ENCODE peak calls at places on chromosome 11, in nine cellular contexts. One of them, this sample, is unnamed.

GRCh38 chr11:7449841-7450214 is 35.5 kb upstream of the OLFML1 start:
- DNase-seq in HFF-Myc: no peak
- DNase-seq in AG09319: no peak
- DNase-seq in heart left ventricle: no peak
- DNase-seq in nephron progenitor cell: no peak
- DNase-seq in cardiac fibroblast: no peak
- DNase-seq in WTC11: no peak
- DNase-seq in AG04450: no peak
- DNase-seq in tibial artery: no peak
- DNase-seq in this sample: peak; percentile 18

GRCh38 chr11:113176971-113177370 is 137.4 kb upstream of the TTC12 start:
- DNase-seq in AG04450: no peak
- DNase-seq in tibial artery: no peak
- DNase-seq in nephron progenitor cell: no peak
- DNase-seq in heart left ventricle: no peak
- DNase-seq in cardiac fibroblast: peak; percentile 72
- DNase-seq in AG09319: peak; percentile 70
- DNase-seq in WTC11: no peak
- DNase-seq in HFF-Myc: peak; percentile 75
- DNase-seq in this sample: peak; percentile 30

GRCh38 chr11:100785148-100785983 is 98.3 kb downstream of the ARHGAP42 start:
- DNase-seq in AG09319: no peak
- DNase-seq in tibial artery: no peak
- DNase-seq in heart left ventricle: no peak
- DNase-seq in HFF-Myc: no peak
- DNase-seq in cardiac fibroblast: peak; percentile 74
- DNase-seq in nephron progenitor cell: no peak
- DNase-seq in WTC11: no peak
- DNase-seq in AG04450: no peak
- DNase-seq in this sample: no peak

GRCh38 chr11:68373189-68373809 is 60.9 kb downstream of the LRP5 start:
- DNase-seq in heart left ventricle: peak; percentile 58
- DNase-seq in tibial artery: peak; percentile 88
- DNase-seq in WTC11: no peak
- DNase-seq in AG09319: peak; percentile 69
- DNase-seq in HFF-Myc: peak; percentile 83
- DNase-seq in cardiac fibroblast: peak; percentile 63
- DNase-seq in AG04450: peak; percentile 48
- DNase-seq in nephron progenitor cell: peak; percentile 24
- DNase-seq in this sample: no peak

GRCh38 chr11:996681-997080 is 39.8 kb downstream of the MUC6 start:
- DNase-seq in nephron progenitor cell: no peak
- DNase-seq in cardiac fibroblast: no peak
- DNase-seq in heart left ventricle: no peak
- DNase-seq in AG04450: no peak
- DNase-seq in HFF-Myc: no peak
- DNase-seq in AG09319: no peak
- DNase-seq in WTC11: no peak
- DNase-seq in tibial artery: no peak
- DNase-seq in this sample: no peak

GRCh38 chr11:125916683-125917337 is 12.5 kb downstream of the DDX25 start:
- DNase-seq in nephron progenitor cell: no peak
- DNase-seq in tibial artery: no peak
- DNase-seq in heart left ventricle: no peak
- DNase-seq in AG04450: no peak
- DNase-seq in HFF-Myc: no peak
- DNase-seq in cardiac fibroblast: no peak
- DNase-seq in WTC11: no peak
- DNase-seq in AG09319: no peak
- DNase-seq in this sample: no peak

GRCh38 chr11:27162237-27162636 is 121.6 kb downstream of the BBOX1 start:
- DNase-seq in tibial artery: no peak
- DNase-seq in cardiac fibroblast: no peak
- DNase-seq in HFF-Myc: no peak
- DNase-seq in nephron progenitor cell: no peak
- DNase-seq in AG04450: no peak
- DNase-seq in heart left ventricle: no peak
- DNase-seq in AG09319: no peak
- DNase-seq in WTC11: no peak
- DNase-seq in this sample: no peak

GRCh38 chr11:44651535-44652130 is 75.1 kb upstream of the TSPAN18 start:
- DNase-seq in HFF-Myc: no peak
- DNase-seq in AG09319: no peak
- DNase-seq in nephron progenitor cell: no peak
- DNase-seq in WTC11: no peak
- DNase-seq in tibial artery: no peak
- DNase-seq in cardiac fibroblast: no peak
- DNase-seq in AG04450: no peak
- DNase-seq in heart left ventricle: no peak
- DNase-seq in this sample: no peak

GRCh38 chr11:43699879-43700278 is 19.3 kb downstream of the HSD17B12 start:
- DNase-seq in cardiac fibroblast: no peak
- DNase-seq in AG09319: no peak
- DNase-seq in HFF-Myc: no peak
- DNase-seq in AG04450: no peak
- DNase-seq in tibial artery: no peak
- DNase-seq in WTC11: no peak
- DNase-seq in heart left ventricle: no peak
- DNase-seq in nephron progenitor cell: no peak
- DNase-seq in this sample: no peak

GRCh38 chr11:24575392-24575791 is 78.5 kb downstream of the LUZP2 start:
- DNase-seq in WTC11: no peak
- DNase-seq in tibial artery: no peak
- DNase-seq in AG04450: no peak
- DNase-seq in nephron progenitor cell: no peak
- DNase-seq in HFF-Myc: no peak
- DNase-seq in heart left ventricle: no peak
- DNase-seq in cardiac fibroblast: peak; percentile 58
- DNase-seq in AG09319: no peak
- DNase-seq in this sample: no peak

GRCh38 chr11:55970935-55971334 is 1.2 kb upstream of the OR10AG1 start:
- DNase-seq in HFF-Myc: no peak
- DNase-seq in tibial artery: no peak
- DNase-seq in heart left ventricle: no peak
- DNase-seq in WTC11: no peak
- DNase-seq in nephron progenitor cell: no peak
- DNase-seq in AG09319: no peak
- DNase-seq in cardiac fibroblast: no peak
- DNase-seq in AG04450: no peak
- DNase-seq in this sample: no peak

GRCh38 chr11:57251491-57252104 is 14.5 kb upstream of the APLNR start:
- DNase-seq in nephron progenitor cell: no peak
- DNase-seq in cardiac fibroblast: peak; percentile 79
- DNase-seq in heart left ventricle: peak; percentile 38
- DNase-seq in AG04450: no peak
- DNase-seq in AG09319: no peak
- DNase-seq in WTC11: no peak
- DNase-seq in HFF-Myc: no peak
- DNase-seq in tibial artery: no peak
- DNase-seq in this sample: peak; percentile 37

GRCh38 chr11:57001674-57002401 is 13.1 kb downstream of the OR5AK2 start:
- DNase-seq in WTC11: no peak
- DNase-seq in tibial artery: no peak
- DNase-seq in cardiac fibroblast: peak; percentile 18
- DNase-seq in AG04450: no peak
- DNase-seq in AG09319: no peak
- DNase-seq in HFF-Myc: no peak
- DNase-seq in nephron progenitor cell: no peak
- DNase-seq in heart left ventricle: no peak
- DNase-seq in this sample: peak; percentile 11

GRCh38 chr11:34647131-34647530 is 26.2 kb downstream of the EHF start:
- DNase-seq in tibial artery: no peak
- DNase-seq in nephron progenitor cell: no peak
- DNase-seq in WTC11: no peak
- DNase-seq in AG04450: no peak
- DNase-seq in heart left ventricle: no peak
- DNase-seq in cardiac fibroblast: no peak
- DNase-seq in HFF-Myc: peak; percentile 82
- DNase-seq in AG09319: no peak
- DNase-seq in this sample: no peak

GRCh38 chr11:120023551-120023950 is 114.4 kb downstream of the TRIM29 start:
- DNase-seq in AG09319: no peak
- DNase-seq in heart left ventricle: no peak
- DNase-seq in WTC11: no peak
- DNase-seq in AG04450: no peak
- DNase-seq in nephron progenitor cell: no peak
- DNase-seq in HFF-Myc: no peak
- DNase-seq in tibial artery: no peak
- DNase-seq in cardiac fibroblast: no peak
- DNase-seq in this sample: no peak

GRCh38 chr11:611001-611996 is 4.5 kb downstream of the IRF7 start:
- DNase-seq in AG04450: no peak
- DNase-seq in tibial artery: peak; percentile 62
- DNase-seq in AG09319: no peak
- DNase-seq in HFF-Myc: no peak
- DNase-seq in nephron progenitor cell: no peak
- DNase-seq in cardiac fibroblast: no peak
- DNase-seq in heart left ventricle: no peak
- DNase-seq in WTC11: no peak
- DNase-seq in this sample: no peak

GRCh38 chr11:72294566-72295395 is 50.8 kb upstream of the PHOX2A start:
- DNase-seq in tibial artery: no peak
- DNase-seq in cardiac fibroblast: no peak
- DNase-seq in nephron progenitor cell: no peak
- DNase-seq in AG04450: no peak
- DNase-seq in AG09319: no peak
- DNase-seq in HFF-Myc: no peak
- DNase-seq in heart left ventricle: no peak
- DNase-seq in WTC11: no peak
- DNase-seq in this sample: no peak

GRCh38 chr11:34653851-34654490 is 33.1 kb downstream of the EHF start:
- DNase-seq in WTC11: no peak
- DNase-seq in AG09319: peak; percentile 92
- DNase-seq in AG04450: peak; percentile 82
- DNase-seq in HFF-Myc: peak; percentile 80
- DNase-seq in nephron progenitor cell: no peak
- DNase-seq in cardiac fibroblast: peak; percentile 95
- DNase-seq in heart left ventricle: no peak
- DNase-seq in tibial artery: no peak
- DNase-seq in this sample: peak; percentile 98

GRCh38 chr11:1401656-1402221 is 12.0 kb downstream of the BRSK2 start:
- DNase-seq in tibial artery: no peak
- DNase-seq in AG09319: no peak
- DNase-seq in cardiac fibroblast: peak; percentile 69
- DNase-seq in WTC11: peak; percentile 85
- DNase-seq in HFF-Myc: peak; percentile 9
- DNase-seq in AG04450: peak; percentile 20
- DNase-seq in heart left ventricle: peak; percentile 71
- DNase-seq in nephron progenitor cell: peak; percentile 97
- DNase-seq in this sample: peak; percentile 55

GRCh38 chr11:9888938-9889337 is 225.1 kb downstream of the SWAP70 start:
- DNase-seq in HFF-Myc: no peak
- DNase-seq in tibial artery: no peak
- DNase-seq in AG04450: no peak
- DNase-seq in heart left ventricle: no peak
- DNase-seq in WTC11: no peak
- DNase-seq in AG09319: no peak
- DNase-seq in nephron progenitor cell: no peak
- DNase-seq in cardiac fibroblast: no peak
- DNase-seq in this sample: no peak

GRCh38 chr11:9896902-9897301 is 233.0 kb downstream of the SWAP70 start:
- DNase-seq in heart left ventricle: no peak
- DNase-seq in nephron progenitor cell: no peak
- DNase-seq in tibial artery: no peak
- DNase-seq in WTC11: no peak
- DNase-seq in AG04450: no peak
- DNase-seq in cardiac fibroblast: no peak
- DNase-seq in AG09319: no peak
- DNase-seq in HFF-Myc: no peak
- DNase-seq in this sample: no peak

GRCh38 chr11:9895016-9895415 is 231.1 kb downstream of the SWAP70 start:
- DNase-seq in AG09319: no peak
- DNase-seq in nephron progenitor cell: no peak
- DNase-seq in WTC11: no peak
- DNase-seq in HFF-Myc: no peak
- DNase-seq in cardiac fibroblast: peak; percentile 11
- DNase-seq in heart left ventricle: no peak
- DNase-seq in AG04450: no peak
- DNase-seq in tibial artery: no peak
- DNase-seq in this sample: no peak

GRCh38 chr11:9887492-9887891 is 223.6 kb downstream of the SWAP70 start:
- DNase-seq in tibial artery: no peak
- DNase-seq in cardiac fibroblast: peak; percentile 26
- DNase-seq in WTC11: no peak
- DNase-seq in AG09319: no peak
- DNase-seq in HFF-Myc: no peak
- DNase-seq in AG04450: no peak
- DNase-seq in nephron progenitor cell: no peak
- DNase-seq in heart left ventricle: no peak
- DNase-seq in this sample: no peak

GRCh38 chr11:9893474-9893873 is 229.6 kb downstream of the SWAP70 start:
- DNase-seq in tibial artery: no peak
- DNase-seq in HFF-Myc: no peak
- DNase-seq in cardiac fibroblast: no peak
- DNase-seq in AG09319: no peak
- DNase-seq in heart left ventricle: no peak
- DNase-seq in AG04450: no peak
- DNase-seq in WTC11: peak; percentile 15
- DNase-seq in nephron progenitor cell: no peak
- DNase-seq in this sample: no peak
- TF ChIP-seq CTCF in tibial artery: no peak
- TF ChIP-seq CTCF in HFF-Myc: no peak
- TF ChIP-seq CTCF in cardiac fibroblast: no peak
- TF ChIP-seq CTCF in AG09319: no peak
- TF ChIP-seq CTCF in heart left ventricle: no peak
- TF ChIP-seq CTCF in AG04450: no peak
- TF ChIP-seq CTCF in WTC11: no peak
- TF ChIP-seq CTCF in nephron progenitor cell: no peak
- TF ChIP-seq CTCF in this sample: no peak

GRCh38 chr11:128448487-128448886 is 138.9 kb downstream of the ETS1 start:
- DNase-seq in tibial artery: no peak
- DNase-seq in heart left ventricle: no peak
- DNase-seq in nephron progenitor cell: no peak
- DNase-seq in AG09319: no peak
- DNase-seq in HFF-Myc: no peak
- DNase-seq in AG04450: no peak
- DNase-seq in WTC11: no peak
- DNase-seq in cardiac fibroblast: no peak
- DNase-seq in this sample: peak; percentile 87
- TF ChIP-seq CTCF in tibial artery: no peak
- TF ChIP-seq CTCF in heart left ventricle: no peak
- TF ChIP-seq CTCF in nephron progenitor cell: no peak
- TF ChIP-seq CTCF in AG09319: no peak
- TF ChIP-seq CTCF in HFF-Myc: no peak
- TF ChIP-seq CTCF in AG04450: no peak
- TF ChIP-seq CTCF in WTC11: no peak
- TF ChIP-seq CTCF in cardiac fibroblast: no peak
- TF ChIP-seq CTCF in this sample: peak; percentile 10

GRCh38 chr11:93169950-93170561 is 27.7 kb downstream of the SLC36A4 start:
- DNase-seq in WTC11: no peak
- DNase-seq in AG04450: peak; percentile 13
- DNase-seq in tibial artery: no peak
- DNase-seq in nephron progenitor cell: no peak
- DNase-seq in cardiac fibroblast: peak; percentile 36
- DNase-seq in heart left ventricle: no peak
- DNase-seq in HFF-Myc: peak; percentile 9
- DNase-seq in AG09319: peak; percentile 1
- DNase-seq in this sample: peak; percentile 63
- TF ChIP-seq CTCF in WTC11: peak; percentile 27
- TF ChIP-seq CTCF in AG04450: peak; percentile 64
- TF ChIP-seq CTCF in tibial artery: peak; percentile 16
- TF ChIP-seq CTCF in nephron progenitor cell: peak; percentile 46
- TF ChIP-seq CTCF in cardiac fibroblast: peak; percentile 45
- TF ChIP-seq CTCF in heart left ventricle: no peak
- TF ChIP-seq CTCF in HFF-Myc: peak; percentile 26
- TF ChIP-seq CTCF in AG09319: peak; percentile 51
- TF ChIP-seq CTCF in this sample: peak; percentile 44

GRCh38 chr11:5605849-5606248 is 9.4 kb downstream of the TRIM6 start:
- DNase-seq in WTC11: no peak
- DNase-seq in AG09319: no peak
- DNase-seq in nephron progenitor cell: no peak
- DNase-seq in HFF-Myc: no peak
- DNase-seq in cardiac fibroblast: peak; percentile 87
- DNase-seq in tibial artery: no peak
- DNase-seq in heart left ventricle: no peak
- DNase-seq in AG04450: peak; percentile 59
- DNase-seq in this sample: peak; percentile 87
- TF ChIP-seq CTCF in WTC11: no peak
- TF ChIP-seq CTCF in AG09319: no peak
- TF ChIP-seq CTCF in nephron progenitor cell: no peak
- TF ChIP-seq CTCF in HFF-Myc: no peak
- TF ChIP-seq CTCF in cardiac fibroblast: no peak
- TF ChIP-seq CTCF in tibial artery: no peak
- TF ChIP-seq CTCF in heart left ventricle: no peak
- TF ChIP-seq CTCF in AG04450: no peak
- TF ChIP-seq CTCF in this sample: peak; percentile 16